ENCODE peak calls at places on chromosomes 6 and 20, in four cellular contexts. X, H, L and F are unnamed samples.
A peak's percentile ranks its signal among the peaks of the same experiment; 100 is the strongest.

GRCh38 chr6:151325075-151326050 is 66.0 kb downstream of the ZBTB2 start:
- DNase-seq in X (no peak), H (no peak), L (peak; percentile 67), F (no peak)

GRCh38 chr6:41707565-41708200 is 27.7 kb downstream of the TFEB start:
- DNase-seq in L (no peak), X (no peak), H (no peak), F (peak; percentile 64)

GRCh38 chr20:33490934-33491656 is 1.2 kb downstream of the CBFA2T2 start:
- DNase-seq in X (peak; percentile 27), H (no peak), L (no peak), F (no peak)

GRCh38 chr6:99661870-99662269 is 55.2 kb downstream of the PRDM13 start:
- DNase-seq in L (no peak), X (no peak), H (no peak), F (no peak)

GRCh38 chr6:35096129-35096852 is 44.8 kb downstream of the TCP11 start:
- DNase-seq in X (no peak), H (no peak), L (peak; percentile 77), F (no peak)

GRCh38 chr6:10511477-10511876 is 9.7 kb upstream of the GCNT2 start:
- DNase-seq in X (no peak), H (no peak), L (no peak), F (no peak)

GRCh38 chr6:139485742-139486475 is 111.5 kb upstream of the CITED2 start:
- DNase-seq in L (no peak), H (no peak), X (no peak), F (no peak)

GRCh38 chr6:126553856-126554255 is 213.9 kb downstream of the CENPW start:
- DNase-seq in H (no peak), L (peak; percentile 34), X (no peak), F (no peak)

GRCh38 chr6:138054982-138055381 is 52.2 kb downstream of the PERP start:
- DNase-seq in X (no peak), L (no peak), H (no peak), F (no peak)

GRCh38 chr6:118509009-118509617 is 39.0 kb upstream of the PLN start:
- DNase-seq in L (peak; percentile 21), X (no peak), H (no peak), F (no peak)

GRCh38 chr20:1870792-1871550 is 24.2 kb upstream of the SIRPA start:
- DNase-seq in L (no peak), H (no peak), X (no peak), F (no peak)

GRCh38 chr6:56775498-56776166 is 132.9 kb upstream of the DST start:
- DNase-seq in X (no peak), L (no peak), H (no peak), F (no peak)

GRCh38 chr20:9147553-9148024 is 78.7 kb downstream of the PLCB4 start:
- DNase-seq in L (peak; percentile 32), X (no peak), H (no peak), F (no peak)

GRCh38 chr6:78483141-78483540 is 384.2 kb upstream of the IRAK1BP1 start:
- DNase-seq in X (no peak), L (no peak), H (no peak), F (no peak)

GRCh38 chr6:115551510-115551909 is 509.2 kb downstream of the FRK start:
- DNase-seq in L (no peak), X (no peak), H (no peak), F (no peak)

GRCh38 chr6:153044295-153044694 is 41.8 kb upstream of the MTRF1L start:
- DNase-seq in L (no peak), H (no peak), X (no peak), F (no peak)

GRCh38 chr6:95847061-95847460 is 168.7 kb upstream of the FUT9 start:
- DNase-seq in H (no peak), L (no peak), X (no peak), F (no peak)

GRCh38 chr20:1866834-1867233 is 28.4 kb upstream of the SIRPA start:
- DNase-seq in X (no peak), L (no peak), H (no peak), F (no peak)

GRCh38 chr6:115001726-115002436 is 659.1 kb upstream of the HS3ST5 start:
- DNase-seq in X (no peak), H (no peak), L (no peak), F (no peak)

GRCh38 chr20:50144362-50144761 is 9.2 kb downstream of the PEDS1 start:
- DNase-seq in X (no peak), L (peak; percentile 90), H (no peak), F (no peak)

GRCh38 chr20:15836634-15837033 is 736.6 kb downstream of the KIF16B start:
- DNase-seq in L (no peak), H (no peak), X (no peak), F (no peak)

GRCh38 chr20:32352101-32352720 is 5.9 kb upstream of the ASXL1 start:
- DNase-seq in X (no peak), L (no peak), H (no peak), F (no peak)

GRCh38 chr6:37205189-37205996 is 35.4 kb downstream of the PIM1 start:
- DNase-seq in H (no peak), L (no peak), X (no peak), F (no peak)

GRCh38 chr6:40798069-40798770 is 211.1 kb upstream of the LRFN2 start:
- DNase-seq in L (no peak), X (no peak), H (no peak), F (no peak)

GRCh38 chr20:34222208-34222607 is 19.0 kb upstream of the ASIP start:
- DNase-seq in H (no peak), L (peak; percentile 82), X (no peak), F (no peak)

GRCh38 chr20:18524646-18525045 is 16.9 kb downstream of the SEC23B start:
- DNase-seq in H (no peak), L (peak; percentile 73), X (no peak), F (no peak)